ENCODE peak calls at places on chromosomes 3 and 15, in eight cellular contexts. N, H, D, Y, K, A, B and G are unnamed samples.

GRCh38 chr3:127822166-127822835 is at the start of gene MGLL:
- DNase-seq in N (no peak), H (peak; percentile 53), D (peak; percentile 10), Y (peak; percentile 49), K (peak; percentile 43), A (peak; percentile 50), B (no peak), G (peak; percentile 62)

GRCh38 chr3:192850501-192850981 is 67.1 kb downstream of the MB21D2 start:
- DNase-seq in N (no peak), H (no peak), D (peak; percentile 60), Y (no peak), K (peak; percentile 45), A (peak; percentile 93), B (peak; percentile 25), G (no peak)

GRCh38 chr15:22224241-22224671 is 143.9 kb downstream of the OR4M2 start:
- DNase-seq in N (peak; percentile 50), H (no peak), D (peak; percentile 47), Y (no peak), K (no peak), A (no peak), B (no peak), G (peak; percentile 65)

GRCh38 chr15:39416258-39416657 is 164.6 kb upstream of the THBS1 start:
- DNase-seq in N (no peak), H (no peak), D (no peak), Y (no peak), K (no peak), A (no peak), B (no peak), G (no peak)

GRCh38 chr3:31165399-31165860 is 271.0 kb upstream of the GADL1 start:
- DNase-seq in N (no peak), H (no peak), D (no peak), Y (peak; percentile 14), K (no peak), A (no peak), B (no peak), G (no peak)

GRCh38 chr15:66456211-66456610 is 41.4 kb downstream of the SNAPC5 start:
- DNase-seq in N (no peak), H (no peak), D (no peak), Y (no peak), K (no peak), A (peak; percentile 20), B (no peak), G (no peak)

GRCh38 chr3:29611252-29611651 is 330.4 kb downstream of the RBMS3 start:
- DNase-seq in N (no peak), H (no peak), D (no peak), Y (no peak), K (no peak), A (no peak), B (no peak), G (no peak)

GRCh38 chr3:100044369-100044768 is 69.9 kb downstream of the FILIP1L start:
- DNase-seq in N (peak; percentile 79), H (no peak), D (no peak), Y (no peak), K (no peak), A (no peak), B (no peak), G (no peak)

GRCh38 chr3:160804762-160805161 is 48.7 kb downstream of the PPM1L start:
- DNase-seq in N (no peak), H (peak; percentile 48), D (no peak), Y (no peak), K (peak; percentile 68), A (no peak), B (no peak), G (peak; percentile 63)

GRCh38 chr15:34709866-34710265 is 44.9 kb downstream of the GJD2 start:
- DNase-seq in N (no peak), H (no peak), D (no peak), Y (no peak), K (no peak), A (no peak), B (no peak), G (no peak)

GRCh38 chr15:96336643-96337353 is 6.3 kb downstream of the NR2F2 start:
- DNase-seq in N (no peak), H (peak; percentile 25), D (no peak), Y (peak; percentile 71), K (no peak), A (no peak), B (no peak), G (no peak)

GRCh38 chr15:31145271-31145911 is 43.9 kb upstream of the TRPM1 start:
- DNase-seq in N (no peak), H (no peak), D (no peak), Y (no peak), K (no peak), A (peak; percentile 18), B (no peak), G (no peak)

GRCh38 chr15:79811406-79812405 is 85.1 kb downstream of the MTHFS start:
- DNase-seq in N (no peak), H (peak; percentile 77), D (no peak), Y (no peak), K (peak; percentile 81), A (peak; percentile 27), B (peak; percentile 15), G (no peak)

GRCh38 chr3:42077785-42078184 is 13.4 kb upstream of the TRAK1 start:
- DNase-seq in N (no peak), H (no peak), D (no peak), Y (no peak), K (no peak), A (no peak), B (no peak), G (no peak)

GRCh38 chr3:159804726-159805410 is 183.8 kb upstream of the IL12A start:
- DNase-seq in N (peak; percentile 58), H (peak; percentile 73), D (peak; percentile 33), Y (peak; percentile 89), K (peak; percentile 58), A (peak; percentile 79), B (peak; percentile 65), G (no peak)

GRCh38 chr15:99954361-99955180 is 221.3 kb upstream of the LYSMD4 start:
- DNase-seq in N (no peak), H (no peak), D (no peak), Y (no peak), K (no peak), A (no peak), B (peak; percentile 7), G (no peak)

GRCh38 chr3:133662256-133662773 is 574 bp upstream of the TOPBP1 start:
- DNase-seq in N (peak; percentile 51), H (no peak), D (peak; percentile 51), Y (peak; percentile 15), K (no peak), A (peak; percentile 60), B (no peak), G (no peak)

GRCh38 chr3:124653071-124653470 is 77.2 kb upstream of the UMPS start:
- DNase-seq in N (no peak), H (no peak), D (no peak), Y (no peak), K (no peak), A (no peak), B (no peak), G (no peak)

GRCh38 chr3:40490916-40491315 is 14.0 kb downstream of the ZNF619 start:
- DNase-seq in N (no peak), H (no peak), D (no peak), Y (no peak), K (no peak), A (no peak), B (no peak), G (no peak)

GRCh38 chr3:194274424-194275085 is 76.6 kb downstream of the CPN2 start:
- DNase-seq in N (no peak), H (peak; percentile 17), D (no peak), Y (peak; percentile 59), K (no peak), A (no peak), B (no peak), G (peak; percentile 52)

GRCh38 chr15:77181305-77182074 is 110.6 kb upstream of the TSPAN3 start:
- DNase-seq in N (peak; percentile 77), H (no peak), D (peak; percentile 14), Y (no peak), K (no peak), A (no peak), B (no peak), G (no peak)

GRCh38 chr15:90097475-90097874 is 4.8 kb downstream of the IDH2 start:
- DNase-seq in N (peak; percentile 89), H (no peak), D (peak; percentile 95), Y (no peak), K (no peak), A (no peak), B (no peak), G (peak; percentile 25)

GRCh38 chr3:10804183-10804648 is 11.8 kb upstream of the SLC6A11 start:
- DNase-seq in N (no peak), H (no peak), D (no peak), Y (no peak), K (no peak), A (peak; percentile 99), B (peak; percentile 4), G (no peak)

GRCh38 chr15:100284191-100284590 is 57.6 kb downstream of the ADAMTS17 start:
- DNase-seq in N (no peak), H (no peak), D (no peak), Y (no peak), K (no peak), A (peak; percentile 91), B (no peak), G (no peak)

GRCh38 chr15:63500265-63501250 is 3.8 kb upstream of the USP3 start:
- DNase-seq in N (peak; percentile 53), H (no peak), D (no peak), Y (no peak), K (peak; percentile 72), A (no peak), B (no peak), G (no peak)
- H3K4me3 ChIP-seq in N (peak overlapping the region; percentile 72), H (peak overlapping the region; percentile 47), D (peak overlapping the region; percentile 52), Y (no peak overlapping the region), K (peak overlapping the region; percentile 28), A (no peak overlapping the region), B (no peak overlapping the region), G (no peak overlapping the region)

GRCh38 chr3:169980055-169980454 is 13.4 kb downstream of the SEC62 start:
- DNase-seq in N (no peak), H (no peak), D (no peak), Y (no peak), K (no peak), A (no peak), B (no peak), G (no peak)
- H3K4me3 ChIP-seq in N (no peak overlapping the region), H (no peak overlapping the region), D (no peak overlapping the region), Y (no peak overlapping the region), K (no peak overlapping the region), A (no peak overlapping the region), B (no peak overlapping the region), G (no peak overlapping the region)

GRCh38 chr3:142999881-143000280 is 1.5 kb upstream of the U2SURP start:
- DNase-seq in N (no peak), H (no peak), D (no peak), Y (peak; percentile 16), K (no peak), A (peak; percentile 15), B (no peak), G (no peak)
- H3K4me3 ChIP-seq in N (peak overlapping the region; percentile 100), H (no peak overlapping the region), D (no peak overlapping the region), Y (peak overlapping the region; percentile 89), K (no peak overlapping the region), A (peak overlapping the region; percentile 67), B (peak overlapping the region; percentile 94), G (no peak overlapping the region)

DNA sequence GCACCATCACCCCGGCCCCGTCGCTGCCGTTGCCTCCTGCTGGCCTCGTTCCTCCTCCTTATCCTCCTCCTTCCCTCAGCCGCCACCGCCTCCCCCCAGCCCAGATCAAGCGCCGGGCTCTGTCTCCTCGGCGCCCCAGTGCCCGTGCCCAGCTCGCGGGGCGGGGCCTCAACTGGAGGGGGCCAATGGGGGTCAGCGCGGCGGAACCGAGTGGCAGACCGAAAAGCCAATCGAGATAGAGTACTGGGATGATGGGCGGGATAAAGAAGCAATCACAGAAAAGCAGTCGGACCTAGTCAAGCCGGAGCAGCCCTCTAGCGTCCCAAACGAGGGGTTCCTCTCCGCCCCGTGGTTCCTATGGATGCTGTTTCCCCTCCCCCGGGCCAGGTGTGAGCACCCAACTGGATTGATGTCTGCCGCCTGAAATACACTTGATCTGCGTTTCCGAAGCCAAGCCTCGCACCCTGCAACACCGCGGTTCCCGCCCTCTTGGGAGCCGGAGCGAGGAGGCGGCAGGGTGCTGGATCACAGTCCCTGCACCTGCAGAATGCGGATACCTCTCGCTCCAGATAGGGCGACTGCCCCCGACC is at the start of gene FRMD5:
- DNase-seq in N (peak; percentile 87), H (peak; percentile 71), D (peak; percentile 94), Y (peak; percentile 98), K (peak; percentile 91), A (peak; percentile 99), B (peak; percentile 91), G (peak; percentile 88)
- H3K4me3 ChIP-seq in N (peak within 1 kb of the TSS; percentile 65), H (peak within 1 kb of the TSS; percentile 58), D (peak within 1 kb of the TSS; percentile 51), Y (peak within 1 kb of the TSS; percentile 77), K (peak within 1 kb of the TSS; percentile 61), A (peak within 1 kb of the TSS; percentile 75), B (peak within 1 kb of the TSS; percentile 55), G (peak within 1 kb of the TSS; percentile 14)